ENCODE peak calls at places on chromosomes 5 and 9, in eight cellular contexts. One of them, this sample, is unnamed.

GRCh38 chr5:77867194-77867691 is 91.1 kb upstream of the TBCA start:
- DNase-seq in effector CD4-positive, alpha-beta T cell: no peak
- DNase-seq in SK-N-MC: no peak
- DNase-seq in T-cell: no peak
- DNase-seq in fibroblast of mammary gland: peak; percentile 36
- DNase-seq in heart right ventricle: no peak
- DNase-seq in sigmoid colon: no peak
- DNase-seq in activated T-cell treated with anti-CD3 and anti-CD28 coated beads, Interleukin-2, amount 50 U/mL, for 4 hours: no peak
- DNase-seq in this sample: no peak

GRCh38 chr5:133457956-133458355 is 154.4 kb downstream of the FSTL4 start:
- DNase-seq in effector CD4-positive, alpha-beta T cell: no peak
- DNase-seq in SK-N-MC: no peak
- DNase-seq in T-cell: no peak
- DNase-seq in fibroblast of mammary gland: no peak
- DNase-seq in heart right ventricle: no peak
- DNase-seq in sigmoid colon: no peak
- DNase-seq in activated T-cell treated with anti-CD3 and anti-CD28 coated beads, Interleukin-2, amount 50 U/mL, for 4 hours: no peak
- DNase-seq in this sample: no peak

GRCh38 chr9:127574089-127574921 is 37.8 kb upstream of the STXBP1 start:
- DNase-seq in effector CD4-positive, alpha-beta T cell: no peak
- DNase-seq in SK-N-MC: no peak
- DNase-seq in T-cell: no peak
- DNase-seq in fibroblast of mammary gland: peak; percentile 51
- DNase-seq in heart right ventricle: no peak
- DNase-seq in sigmoid colon: no peak
- DNase-seq in activated T-cell treated with anti-CD3 and anti-CD28 coated beads, Interleukin-2, amount 50 U/mL, for 4 hours: no peak
- DNase-seq in this sample: no peak

GRCh38 chr5:172533058-172533398 is 78.7 kb upstream of the SH3PXD2B start:
- DNase-seq in effector CD4-positive, alpha-beta T cell: no peak
- DNase-seq in SK-N-MC: no peak
- DNase-seq in T-cell: no peak
- DNase-seq in fibroblast of mammary gland: no peak
- DNase-seq in heart right ventricle: no peak
- DNase-seq in sigmoid colon: peak; percentile 62
- DNase-seq in activated T-cell treated with anti-CD3 and anti-CD28 coated beads, Interleukin-2, amount 50 U/mL, for 4 hours: no peak
- DNase-seq in this sample: no peak

GRCh38 chr9:123597926-123598556 is 242.0 kb downstream of the CRB2 start:
- DNase-seq in effector CD4-positive, alpha-beta T cell: no peak
- DNase-seq in SK-N-MC: no peak
- DNase-seq in T-cell: no peak
- DNase-seq in fibroblast of mammary gland: no peak
- DNase-seq in heart right ventricle: no peak
- DNase-seq in sigmoid colon: no peak
- DNase-seq in activated T-cell treated with anti-CD3 and anti-CD28 coated beads, Interleukin-2, amount 50 U/mL, for 4 hours: no peak
- DNase-seq in this sample: no peak

GRCh38 chr5:76402251-76402879 is 720 bp upstream of the IQGAP2 start:
- DNase-seq in effector CD4-positive, alpha-beta T cell: peak; percentile 76
- DNase-seq in SK-N-MC: peak; percentile 26
- DNase-seq in T-cell: peak; percentile 93
- DNase-seq in fibroblast of mammary gland: no peak
- DNase-seq in heart right ventricle: peak; percentile 46
- DNase-seq in sigmoid colon: no peak
- DNase-seq in activated T-cell treated with anti-CD3 and anti-CD28 coated beads, Interleukin-2, amount 50 U/mL, for 4 hours: peak; percentile 61
- DNase-seq in this sample: peak; percentile 59

GRCh38 chr5:83097582-83098265 is 20.4 kb downstream of the XRCC4 start:
- DNase-seq in effector CD4-positive, alpha-beta T cell: no peak
- DNase-seq in SK-N-MC: no peak
- DNase-seq in T-cell: no peak
- DNase-seq in fibroblast of mammary gland: peak; percentile 49
- DNase-seq in heart right ventricle: no peak
- DNase-seq in sigmoid colon: no peak
- DNase-seq in activated T-cell treated with anti-CD3 and anti-CD28 coated beads, Interleukin-2, amount 50 U/mL, for 4 hours: no peak
- DNase-seq in this sample: no peak

GRCh38 chr9:91580136-91580535 is 156.5 kb upstream of the NFIL3 start:
- DNase-seq in effector CD4-positive, alpha-beta T cell: no peak
- DNase-seq in SK-N-MC: no peak
- DNase-seq in T-cell: no peak
- DNase-seq in fibroblast of mammary gland: peak; percentile 30
- DNase-seq in heart right ventricle: no peak
- DNase-seq in sigmoid colon: no peak
- DNase-seq in activated T-cell treated with anti-CD3 and anti-CD28 coated beads, Interleukin-2, amount 50 U/mL, for 4 hours: no peak
- DNase-seq in this sample: no peak

GRCh38 chr5:154937186-154937717 is 759 bp downstream of the GEMIN5 start:
- DNase-seq in effector CD4-positive, alpha-beta T cell: no peak
- DNase-seq in SK-N-MC: no peak
- DNase-seq in T-cell: no peak
- DNase-seq in fibroblast of mammary gland: peak; percentile 47
- DNase-seq in heart right ventricle: no peak
- DNase-seq in sigmoid colon: no peak
- DNase-seq in activated T-cell treated with anti-CD3 and anti-CD28 coated beads, Interleukin-2, amount 50 U/mL, for 4 hours: no peak
- DNase-seq in this sample: no peak

GRCh38 chr5:109805882-109806281 is 116.2 kb downstream of the MAN2A1 start:
- DNase-seq in effector CD4-positive, alpha-beta T cell: no peak
- DNase-seq in SK-N-MC: no peak
- DNase-seq in T-cell: no peak
- DNase-seq in fibroblast of mammary gland: no peak
- DNase-seq in heart right ventricle: no peak
- DNase-seq in sigmoid colon: no peak
- DNase-seq in activated T-cell treated with anti-CD3 and anti-CD28 coated beads, Interleukin-2, amount 50 U/mL, for 4 hours: no peak
- DNase-seq in this sample: no peak

GRCh38 chr9:35763803-35764202 is 9.7 kb upstream of the MSMP start:
- DNase-seq in effector CD4-positive, alpha-beta T cell: no peak
- DNase-seq in SK-N-MC: no peak
- DNase-seq in T-cell: no peak
- DNase-seq in fibroblast of mammary gland: no peak
- DNase-seq in heart right ventricle: no peak
- DNase-seq in sigmoid colon: no peak
- DNase-seq in activated T-cell treated with anti-CD3 and anti-CD28 coated beads, Interleukin-2, amount 50 U/mL, for 4 hours: no peak
- DNase-seq in this sample: no peak

GRCh38 chr5:33321026-33321425 is 119.7 kb upstream of the TARS1 start:
- DNase-seq in effector CD4-positive, alpha-beta T cell: no peak
- DNase-seq in SK-N-MC: no peak
- DNase-seq in T-cell: no peak
- DNase-seq in fibroblast of mammary gland: peak; percentile 100
- DNase-seq in heart right ventricle: no peak
- DNase-seq in sigmoid colon: peak; percentile 87
- DNase-seq in activated T-cell treated with anti-CD3 and anti-CD28 coated beads, Interleukin-2, amount 50 U/mL, for 4 hours: no peak
- DNase-seq in this sample: no peak

GRCh38 chr5:38718874-38719391 is 126.9 kb upstream of the OSMR start:
- DNase-seq in effector CD4-positive, alpha-beta T cell: no peak
- DNase-seq in SK-N-MC: peak; percentile 82
- DNase-seq in T-cell: no peak
- DNase-seq in fibroblast of mammary gland: peak; percentile 53
- DNase-seq in heart right ventricle: peak; percentile 16
- DNase-seq in sigmoid colon: no peak
- DNase-seq in activated T-cell treated with anti-CD3 and anti-CD28 coated beads, Interleukin-2, amount 50 U/mL, for 4 hours: no peak
- DNase-seq in this sample: no peak

GRCh38 chr5:149614034-149614907 is 33.0 kb downstream of the ARHGEF37 start:
- DNase-seq in effector CD4-positive, alpha-beta T cell: no peak
- DNase-seq in SK-N-MC: no peak
- DNase-seq in T-cell: no peak
- DNase-seq in fibroblast of mammary gland: no peak
- DNase-seq in heart right ventricle: no peak
- DNase-seq in sigmoid colon: no peak
- DNase-seq in activated T-cell treated with anti-CD3 and anti-CD28 coated beads, Interleukin-2, amount 50 U/mL, for 4 hours: no peak
- DNase-seq in this sample: no peak

GRCh38 chr5:56910123-56910951 is 941 bp downstream of the SETD9 start:
- DNase-seq in effector CD4-positive, alpha-beta T cell: no peak
- DNase-seq in SK-N-MC: no peak
- DNase-seq in T-cell: peak; percentile 26
- DNase-seq in fibroblast of mammary gland: no peak
- DNase-seq in heart right ventricle: peak; percentile 47
- DNase-seq in sigmoid colon: peak; percentile 77
- DNase-seq in activated T-cell treated with anti-CD3 and anti-CD28 coated beads, Interleukin-2, amount 50 U/mL, for 4 hours: no peak
- DNase-seq in this sample: peak; percentile 52

GRCh38 chr5:17440766-17441165 is 57.3 kb upstream of the TAF11L2 start:
- DNase-seq in effector CD4-positive, alpha-beta T cell: no peak
- DNase-seq in SK-N-MC: no peak
- DNase-seq in T-cell: no peak
- DNase-seq in fibroblast of mammary gland: peak; percentile 12
- DNase-seq in heart right ventricle: no peak
- DNase-seq in sigmoid colon: no peak
- DNase-seq in activated T-cell treated with anti-CD3 and anti-CD28 coated beads, Interleukin-2, amount 50 U/mL, for 4 hours: no peak
- DNase-seq in this sample: no peak

GRCh38 chr9:7205806-7206205 is 448.0 kb downstream of the KDM4C start:
- DNase-seq in effector CD4-positive, alpha-beta T cell: no peak
- DNase-seq in SK-N-MC: no peak
- DNase-seq in T-cell: no peak
- DNase-seq in fibroblast of mammary gland: no peak
- DNase-seq in heart right ventricle: no peak
- DNase-seq in sigmoid colon: no peak
- DNase-seq in activated T-cell treated with anti-CD3 and anti-CD28 coated beads, Interleukin-2, amount 50 U/mL, for 4 hours: no peak
- DNase-seq in this sample: no peak

GRCh38 chr9:108552459-108553040 is 303.2 kb downstream of the ACTL7B start:
- DNase-seq in effector CD4-positive, alpha-beta T cell: no peak
- DNase-seq in SK-N-MC: no peak
- DNase-seq in T-cell: no peak
- DNase-seq in fibroblast of mammary gland: peak; percentile 82
- DNase-seq in heart right ventricle: no peak
- DNase-seq in sigmoid colon: no peak
- DNase-seq in activated T-cell treated with anti-CD3 and anti-CD28 coated beads, Interleukin-2, amount 50 U/mL, for 4 hours: no peak
- DNase-seq in this sample: no peak

GRCh38 chr5:127406326-127407121 is 110.9 kb upstream of the PRRC1 start:
- DNase-seq in effector CD4-positive, alpha-beta T cell: no peak
- DNase-seq in SK-N-MC: no peak
- DNase-seq in T-cell: no peak
- DNase-seq in fibroblast of mammary gland: no peak
- DNase-seq in heart right ventricle: no peak
- DNase-seq in sigmoid colon: no peak
- DNase-seq in activated T-cell treated with anti-CD3 and anti-CD28 coated beads, Interleukin-2, amount 50 U/mL, for 4 hours: no peak
- DNase-seq in this sample: no peak

GRCh38 chr5:179806250-179807045 is at the start of gene MGAT4B:
- DNase-seq in effector CD4-positive, alpha-beta T cell: peak; percentile 50
- DNase-seq in SK-N-MC: no peak
- DNase-seq in T-cell: peak; percentile 56
- DNase-seq in fibroblast of mammary gland: peak; percentile 58
- DNase-seq in heart right ventricle: peak; percentile 68
- DNase-seq in sigmoid colon: peak; percentile 86
- DNase-seq in activated T-cell treated with anti-CD3 and anti-CD28 coated beads, Interleukin-2, amount 50 U/mL, for 4 hours: peak; percentile 39
- DNase-seq in this sample: peak; percentile 58

GRCh38 chr5:80098951-80099350 is 63.8 kb downstream of the THBS4 start:
- DNase-seq in effector CD4-positive, alpha-beta T cell: no peak
- DNase-seq in SK-N-MC: no peak
- DNase-seq in T-cell: no peak
- DNase-seq in fibroblast of mammary gland: no peak
- DNase-seq in heart right ventricle: no peak
- DNase-seq in sigmoid colon: no peak
- DNase-seq in activated T-cell treated with anti-CD3 and anti-CD28 coated beads, Interleukin-2, amount 50 U/mL, for 4 hours: no peak
- DNase-seq in this sample: no peak

GRCh38 chr5:60851681-60852080 is 7.6 kb upstream of the ELOVL7 start:
- DNase-seq in effector CD4-positive, alpha-beta T cell: no peak
- DNase-seq in SK-N-MC: no peak
- DNase-seq in T-cell: no peak
- DNase-seq in fibroblast of mammary gland: no peak
- DNase-seq in heart right ventricle: no peak
- DNase-seq in sigmoid colon: no peak
- DNase-seq in activated T-cell treated with anti-CD3 and anti-CD28 coated beads, Interleukin-2, amount 50 U/mL, for 4 hours: no peak
- DNase-seq in this sample: no peak

GRCh38 chr9:2925016-2925415 is 81.1 kb upstream of the PUM3 start:
- DNase-seq in effector CD4-positive, alpha-beta T cell: no peak
- DNase-seq in SK-N-MC: no peak
- DNase-seq in T-cell: no peak
- DNase-seq in fibroblast of mammary gland: no peak
- DNase-seq in heart right ventricle: no peak
- DNase-seq in sigmoid colon: no peak
- DNase-seq in activated T-cell treated with anti-CD3 and anti-CD28 coated beads, Interleukin-2, amount 50 U/mL, for 4 hours: no peak
- DNase-seq in this sample: no peak

GRCh38 chr5:1387059-1387755 is 42.3 kb upstream of the CLPTM1L start:
- DNase-seq in effector CD4-positive, alpha-beta T cell: no peak
- DNase-seq in SK-N-MC: no peak
- DNase-seq in T-cell: no peak
- DNase-seq in fibroblast of mammary gland: no peak
- DNase-seq in heart right ventricle: no peak
- DNase-seq in sigmoid colon: no peak
- DNase-seq in activated T-cell treated with anti-CD3 and anti-CD28 coated beads, Interleukin-2, amount 50 U/mL, for 4 hours: no peak
- DNase-seq in this sample: no peak

GRCh38 chr5:179164331-179165311 is 104.4 kb downstream of the ZNF354C start:
- DNase-seq in effector CD4-positive, alpha-beta T cell: no peak
- DNase-seq in SK-N-MC: no peak
- DNase-seq in T-cell: peak; percentile 19
- DNase-seq in fibroblast of mammary gland: no peak
- DNase-seq in heart right ventricle: no peak
- DNase-seq in sigmoid colon: peak; percentile 57
- DNase-seq in activated T-cell treated with anti-CD3 and anti-CD28 coated beads, Interleukin-2, amount 50 U/mL, for 4 hours: no peak
- DNase-seq in this sample: no peak

GRCh38 chr9:84966876-84967830 is 297.6 kb downstream of the NTRK2 start:
- DNase-seq in effector CD4-positive, alpha-beta T cell: no peak
- DNase-seq in SK-N-MC: no peak
- DNase-seq in T-cell: no peak
- DNase-seq in fibroblast of mammary gland: no peak
- DNase-seq in heart right ventricle: no peak
- DNase-seq in sigmoid colon: no peak
- DNase-seq in activated T-cell treated with anti-CD3 and anti-CD28 coated beads, Interleukin-2, amount 50 U/mL, for 4 hours: no peak
- DNase-seq in this sample: peak; percentile 66

GRCh38 chr5:179195561-179196419 is 135.6 kb downstream of the ZNF354C start:
- DNase-seq in effector CD4-positive, alpha-beta T cell: no peak
- DNase-seq in SK-N-MC: no peak
- DNase-seq in T-cell: no peak
- DNase-seq in fibroblast of mammary gland: no peak
- DNase-seq in heart right ventricle: no peak
- DNase-seq in sigmoid colon: peak; percentile 54
- DNase-seq in activated T-cell treated with anti-CD3 and anti-CD28 coated beads, Interleukin-2, amount 50 U/mL, for 4 hours: no peak
- DNase-seq in this sample: no peak

GRCh38 chr5:35876454-35876853 is 19.8 kb downstream of the IL7R start:
- DNase-seq in effector CD4-positive, alpha-beta T cell: no peak
- DNase-seq in SK-N-MC: no peak
- DNase-seq in T-cell: no peak
- DNase-seq in fibroblast of mammary gland: peak; percentile 43
- DNase-seq in heart right ventricle: no peak
- DNase-seq in sigmoid colon: no peak
- DNase-seq in activated T-cell treated with anti-CD3 and anti-CD28 coated beads, Interleukin-2, amount 50 U/mL, for 4 hours: no peak
- DNase-seq in this sample: no peak

GRCh38 chr9:93300175-93300572 is 116.2 kb downstream of the WNK2 start:
- DNase-seq in effector CD4-positive, alpha-beta T cell: no peak
- DNase-seq in SK-N-MC: no peak
- DNase-seq in T-cell: no peak
- DNase-seq in fibroblast of mammary gland: no peak
- DNase-seq in heart right ventricle: no peak
- DNase-seq in sigmoid colon: no peak
- DNase-seq in activated T-cell treated with anti-CD3 and anti-CD28 coated beads, Interleukin-2, amount 50 U/mL, for 4 hours: no peak
- DNase-seq in this sample: no peak

GRCh38 chr5:38079625-38080402 is 178.5 kb upstream of the EGFLAM start:
- DNase-seq in effector CD4-positive, alpha-beta T cell: no peak
- DNase-seq in SK-N-MC: no peak
- DNase-seq in T-cell: no peak
- DNase-seq in fibroblast of mammary gland: no peak
- DNase-seq in heart right ventricle: no peak
- DNase-seq in sigmoid colon: no peak
- DNase-seq in activated T-cell treated with anti-CD3 and anti-CD28 coated beads, Interleukin-2, amount 50 U/mL, for 4 hours: no peak
- DNase-seq in this sample: no peak

GRCh38 chr5:72601861-72602260 is 94.7 kb upstream of the ZNF366 start:
- DNase-seq in effector CD4-positive, alpha-beta T cell: no peak
- DNase-seq in SK-N-MC: no peak
- DNase-seq in T-cell: no peak
- DNase-seq in fibroblast of mammary gland: no peak
- DNase-seq in heart right ventricle: no peak
- DNase-seq in sigmoid colon: no peak
- DNase-seq in activated T-cell treated with anti-CD3 and anti-CD28 coated beads, Interleukin-2, amount 50 U/mL, for 4 hours: no peak
- DNase-seq in this sample: no peak

GRCh38 chr5:22541037-22541436 is 312.1 kb downstream of the CDH12 start:
- DNase-seq in effector CD4-positive, alpha-beta T cell: no peak
- DNase-seq in SK-N-MC: no peak
- DNase-seq in T-cell: no peak
- DNase-seq in fibroblast of mammary gland: no peak
- DNase-seq in heart right ventricle: no peak
- DNase-seq in sigmoid colon: no peak
- DNase-seq in activated T-cell treated with anti-CD3 and anti-CD28 coated beads, Interleukin-2, amount 50 U/mL, for 4 hours: no peak
- DNase-seq in this sample: no peak

GRCh38 chr9:70883056-70883455 is 238.4 kb downstream of the TRPM3 start:
- DNase-seq in effector CD4-positive, alpha-beta T cell: no peak
- DNase-seq in SK-N-MC: no peak
- DNase-seq in T-cell: no peak
- DNase-seq in fibroblast of mammary gland: peak; percentile 63
- DNase-seq in heart right ventricle: no peak
- DNase-seq in sigmoid colon: no peak
- DNase-seq in activated T-cell treated with anti-CD3 and anti-CD28 coated beads, Interleukin-2, amount 50 U/mL, for 4 hours: no peak
- DNase-seq in this sample: no peak

GRCh38 chr5:17357504-17357903 is 140.1 kb downstream of the BASP1 start:
- DNase-seq in effector CD4-positive, alpha-beta T cell: no peak
- DNase-seq in SK-N-MC: no peak
- DNase-seq in T-cell: no peak
- DNase-seq in fibroblast of mammary gland: no peak
- DNase-seq in heart right ventricle: no peak
- DNase-seq in sigmoid colon: no peak
- DNase-seq in activated T-cell treated with anti-CD3 and anti-CD28 coated beads, Interleukin-2, amount 50 U/mL, for 4 hours: no peak
- DNase-seq in this sample: no peak